ENCODE peak calls at places on chromosomes 5 and 9, in four cellular contexts. One of them, this sample, is unnamed.

GRCh38 chr5:139402561-139403158 is 1.2 kb downstream of the SPATA24 start:
- DNase-seq in dorsolateral prefrontal cortex: no peak
- DNase-seq in A673: peak; percentile 62
- DNase-seq in KG1: no peak
- DNase-seq in this sample: no peak

GRCh38 chr5:149438711-149439132 is 59.6 kb upstream of the IL17B start:
- DNase-seq in dorsolateral prefrontal cortex: no peak
- DNase-seq in A673: no peak
- DNase-seq in KG1: no peak
- DNase-seq in this sample: no peak

GRCh38 chr9:93207326-93207814 is 23.4 kb downstream of the WNK2 start:
- DNase-seq in dorsolateral prefrontal cortex: no peak
- DNase-seq in A673: no peak
- DNase-seq in KG1: no peak
- DNase-seq in this sample: peak; percentile 63

GRCh38 chr9:72871685-72872084 is 81.2 kb downstream of the ALDH1A1 start:
- DNase-seq in dorsolateral prefrontal cortex: no peak
- DNase-seq in A673: peak; percentile 56
- DNase-seq in KG1: no peak
- DNase-seq in this sample: peak; percentile 13

GRCh38 chr9:121827251-121827967 is 176.0 kb downstream of the DAB2IP start:
- DNase-seq in dorsolateral prefrontal cortex: peak; percentile 30
- DNase-seq in A673: no peak
- DNase-seq in KG1: no peak
- DNase-seq in this sample: no peak

GRCh38 chr5:93394301-93394700 is 186.7 kb downstream of the NR2F1-AS1 start:
- DNase-seq in dorsolateral prefrontal cortex: no peak
- DNase-seq in A673: no peak
- DNase-seq in KG1: no peak
- DNase-seq in this sample: no peak

GRCh38 chr5:124746252-124746915 is at the start of gene ZNF608:
- DNase-seq in dorsolateral prefrontal cortex: no peak
- DNase-seq in A673: peak; percentile 61
- DNase-seq in KG1: no peak
- DNase-seq in this sample: no peak

GRCh38 chr5:119070578-119070827 is 384 bp upstream of the DMXL1 start:
- DNase-seq in dorsolateral prefrontal cortex: no peak
- DNase-seq in A673: no peak
- DNase-seq in KG1: peak; percentile 72
- DNase-seq in this sample: no peak

GRCh38 chr5:66849803-66850202 is 253.6 kb downstream of the MAST4 start:
- DNase-seq in dorsolateral prefrontal cortex: no peak
- DNase-seq in A673: peak; percentile 16
- DNase-seq in KG1: no peak
- DNase-seq in this sample: no peak

GRCh38 chr5:125655156-125655555 is 768.1 kb upstream of the GRAMD2B start:
- DNase-seq in dorsolateral prefrontal cortex: no peak
- DNase-seq in A673: no peak
- DNase-seq in KG1: no peak
- DNase-seq in this sample: no peak

GRCh38 chr5:110507972-110508371 is 218.5 kb downstream of the TMEM232 start:
- DNase-seq in dorsolateral prefrontal cortex: no peak
- DNase-seq in A673: no peak
- DNase-seq in KG1: no peak
- DNase-seq in this sample: no peak

GRCh38 chr9:133275105-133276000 is at the start of gene ABO:
- DNase-seq in dorsolateral prefrontal cortex: no peak
- DNase-seq in A673: no peak
- DNase-seq in KG1: no peak
- DNase-seq in this sample: no peak

GRCh38 chr5:60492958-60493357 is 207.0 kb downstream of the DEPDC1B start:
- DNase-seq in dorsolateral prefrontal cortex: no peak
- DNase-seq in A673: no peak
- DNase-seq in KG1: no peak
- DNase-seq in this sample: no peak

GRCh38 chr5:171961117-171961516 is 45.3 kb downstream of the FBXW11 start:
- DNase-seq in dorsolateral prefrontal cortex: no peak
- DNase-seq in A673: no peak
- DNase-seq in KG1: no peak
- DNase-seq in this sample: no peak

GRCh38 chr9:15155826-15156225 is 151.2 kb downstream of the TTC39B start:
- DNase-seq in dorsolateral prefrontal cortex: no peak
- DNase-seq in A673: peak; percentile 27
- DNase-seq in KG1: no peak
- DNase-seq in this sample: no peak

GRCh38 chr5:181052928-181053759 is 13.1 kb downstream of the BTNL9 start:
- DNase-seq in dorsolateral prefrontal cortex: no peak
- DNase-seq in A673: no peak
- DNase-seq in KG1: no peak
- DNase-seq in this sample: no peak

GRCh38 chr9:84604223-84604622 is 65.3 kb upstream of the NTRK2 start:
- DNase-seq in dorsolateral prefrontal cortex: no peak
- DNase-seq in A673: no peak
- DNase-seq in KG1: no peak
- DNase-seq in this sample: no peak

GRCh38 chr9:114503009-114503408 is 2.3 kb downstream of the WHRN start:
- DNase-seq in dorsolateral prefrontal cortex: no peak
- DNase-seq in A673: peak; percentile 6
- DNase-seq in KG1: no peak
- DNase-seq in this sample: no peak

GRCh38 chr9:137265496-137266161 is 10.5 kb downstream of the NELFB start:
- DNase-seq in dorsolateral prefrontal cortex: no peak
- DNase-seq in A673: no peak
- DNase-seq in KG1: no peak
- DNase-seq in this sample: no peak

GRCh38 chr5:66494437-66494836 is 101.8 kb upstream of the MAST4 start:
- DNase-seq in dorsolateral prefrontal cortex: no peak
- DNase-seq in A673: no peak
- DNase-seq in KG1: no peak
- DNase-seq in this sample: no peak

GRCh38 chr9:131976157-131976740 is 103.4 kb downstream of the MED27 start:
- DNase-seq in dorsolateral prefrontal cortex: no peak
- DNase-seq in A673: no peak
- DNase-seq in KG1: no peak
- DNase-seq in this sample: no peak

GRCh38 chr9:91427873-91428272 is 4.2 kb upstream of the NFIL3 start:
- DNase-seq in dorsolateral prefrontal cortex: no peak
- DNase-seq in A673: no peak
- DNase-seq in KG1: no peak
- DNase-seq in this sample: no peak

GRCh38 chr9:32389365-32389764 is 4.9 kb downstream of the ACO1 start:
- DNase-seq in dorsolateral prefrontal cortex: no peak
- DNase-seq in A673: no peak
- DNase-seq in KG1: no peak
- DNase-seq in this sample: no peak

GRCh38 chr9:3857673-3858072 is 331.9 kb upstream of the RFX3 start:
- DNase-seq in dorsolateral prefrontal cortex: no peak
- DNase-seq in A673: no peak
- DNase-seq in KG1: no peak
- DNase-seq in this sample: no peak

GRCh38 chr5:83764101-83764500 is 43.4 kb upstream of the HAPLN1 start:
- DNase-seq in dorsolateral prefrontal cortex: no peak
- DNase-seq in A673: no peak
- DNase-seq in KG1: no peak
- DNase-seq in this sample: no peak

GRCh38 chr5:166651234-166651633 is 1640.2 kb upstream of the WWC1 start:
- DNase-seq in dorsolateral prefrontal cortex: no peak
- DNase-seq in A673: no peak
- DNase-seq in KG1: no peak
- DNase-seq in this sample: no peak

GRCh38 chr5:29367176-29367833 is 1826.2 kb upstream of the CDH6 start:
- DNase-seq in dorsolateral prefrontal cortex: no peak
- DNase-seq in A673: peak; percentile 31
- DNase-seq in KG1: no peak
- DNase-seq in this sample: no peak

GRCh38 chr5:76192837-76193236 is 109.7 kb downstream of the SV2C start:
- DNase-seq in dorsolateral prefrontal cortex: no peak
- DNase-seq in A673: no peak
- DNase-seq in KG1: no peak
- DNase-seq in this sample: no peak

GRCh38 chr5:59583810-59584562 is 309.5 kb downstream of the PDE4D start:
- DNase-seq in dorsolateral prefrontal cortex: no peak
- DNase-seq in A673: no peak
- DNase-seq in KG1: no peak
- DNase-seq in this sample: no peak

GRCh38 chr5:160649304-160649703 is 202.7 kb downstream of the ATP10B start:
- DNase-seq in dorsolateral prefrontal cortex: no peak
- DNase-seq in A673: peak; percentile 7
- DNase-seq in KG1: no peak
- DNase-seq in this sample: no peak

GRCh38 chr9:123299558-123300126 is 31.3 kb upstream of the STRBP start:
- DNase-seq in dorsolateral prefrontal cortex: no peak
- DNase-seq in A673: no peak
- DNase-seq in KG1: no peak
- DNase-seq in this sample: no peak

GRCh38 chr5:108989761-108990392 is 242.2 kb downstream of the FER start:
- DNase-seq in dorsolateral prefrontal cortex: no peak
- DNase-seq in A673: no peak
- DNase-seq in KG1: no peak
- DNase-seq in this sample: no peak

GRCh38 chr9:86667307-86667706 is 280.0 kb downstream of the GAS1 start:
- DNase-seq in dorsolateral prefrontal cortex: no peak
- DNase-seq in A673: peak; percentile 50
- DNase-seq in KG1: no peak
- DNase-seq in this sample: no peak

GRCh38 chr5:32767948-32768427 is 56.9 kb downstream of the NPR3 start:
- DNase-seq in dorsolateral prefrontal cortex: no peak
- DNase-seq in A673: no peak
- DNase-seq in KG1: no peak
- DNase-seq in this sample: no peak

This sample was measured in NCI-H1417 treated with DMSO at 0.1 percent for 48 hours.